ENCODE peak calls at places on chromosomes 16 and 17, in seven cellular contexts. R, Z, Q, H, N, S and D are unnamed samples.

GRCh38 chr17:77153487-77153886 is 12.7 kb downstream of the SEC14L1 start:
- DNase-seq in R (no peak), H (no peak), N (no peak), Z (no peak), S (no peak), Q (no peak), D (no peak)

GRCh38 chr16:80085606-80086005 is 455.2 kb upstream of the DYNLRB2 start:
- DNase-seq in R (no peak), N (no peak), H (no peak), Q (no peak), S (no peak), Z (no peak), D (no peak)

GRCh38 chr16:69326172-69326873 is 4.1 kb downstream of the PDF start:
- DNase-seq in R (no peak), S (no peak), Z (no peak), H (no peak), Q (no peak), N (peak; percentile 94), D (no peak)

GRCh38 chr17:42798011-42798382 is 507 bp downstream of the COA3 start:
- DNase-seq in R (no peak), H (no peak), S (no peak), Z (no peak), N (no peak), Q (no peak), D (no peak)

GRCh38 chr16:88378836-88379693 is 3.7 kb upstream of the ZNF469 start:
- DNase-seq in H (no peak), S (no peak), N (no peak), R (no peak), Q (no peak), Z (no peak), D (peak; percentile 18)

GRCh38 chr17:81396722-81397313 is 1.6 kb downstream of the BAHCC1 start:
- DNase-seq in Z (no peak), H (no peak), Q (no peak), S (peak; percentile 85), R (no peak), N (no peak), D (peak; percentile 67)

GRCh38 chr17:60305141-60305540 is 86.8 kb downstream of the USP32 start:
- DNase-seq in R (no peak), S (no peak), N (peak; percentile 39), Z (no peak), H (no peak), Q (peak; percentile 59), D (no peak)

GRCh38 chr16:81738831-81739496 is 40.1 kb upstream of the PLCG2 start:
- DNase-seq in N (no peak), Q (no peak), H (peak; percentile 54), Z (no peak), S (no peak), R (no peak), D (no peak)

GRCh38 chr17:62701706-62702085 is 74.2 kb downstream of the MRC2 start:
- DNase-seq in S (no peak), N (no peak), H (no peak), R (no peak), Z (no peak), Q (no peak), D (no peak)

GRCh38 chr16:70159355-70160348 is 13.9 kb upstream of the CLEC18C start:
- DNase-seq in N (no peak), Q (no peak), Z (no peak), H (no peak), R (no peak), S (no peak), D (peak; percentile 6)

GRCh38 chr16:66810391-66810790 is 9.0 kb upstream of the TERB1 start:
- DNase-seq in Z (no peak), S (no peak), R (no peak), H (no peak), N (no peak), Q (no peak), D (no peak)

GRCh38 chr16:25713785-25714570 is 22.2 kb downstream of the HS3ST4 start:
- DNase-seq in S (no peak), N (no peak), R (no peak), Z (no peak), Q (no peak), H (no peak), D (no peak)

GRCh38 chr16:19162085-19162484 is 6.0 kb upstream of the SYT17 start:
- DNase-seq in H (no peak), S (no peak), R (no peak), N (no peak), Z (no peak), Q (no peak), D (no peak)

GRCh38 chr16:8872967-8873865 is 4.4 kb upstream of the CARHSP1 start:
- DNase-seq in N (peak; percentile 67), S (no peak), R (no peak), Z (no peak), Q (no peak), H (no peak), D (no peak)

GRCh38 chr16:8878523-8878911 is 3.6 kb upstream of the LITAFD start:
- DNase-seq in R (no peak), Z (no peak), H (no peak), N (no peak), S (no peak), Q (no peak), D (no peak)

GRCh38 chr16:8877894-8878522 is 4.1 kb upstream of the LITAFD start:
- DNase-seq in S (no peak), Z (no peak), N (no peak), Q (no peak), H (no peak), R (no peak), D (no peak)

GRCh38 chr16:8872071-8872470 is 3.3 kb upstream of the CARHSP1 start:
- DNase-seq in Z (no peak), Q (no peak), R (no peak), S (no peak), N (no peak), H (no peak), D (no peak)

DNA sequence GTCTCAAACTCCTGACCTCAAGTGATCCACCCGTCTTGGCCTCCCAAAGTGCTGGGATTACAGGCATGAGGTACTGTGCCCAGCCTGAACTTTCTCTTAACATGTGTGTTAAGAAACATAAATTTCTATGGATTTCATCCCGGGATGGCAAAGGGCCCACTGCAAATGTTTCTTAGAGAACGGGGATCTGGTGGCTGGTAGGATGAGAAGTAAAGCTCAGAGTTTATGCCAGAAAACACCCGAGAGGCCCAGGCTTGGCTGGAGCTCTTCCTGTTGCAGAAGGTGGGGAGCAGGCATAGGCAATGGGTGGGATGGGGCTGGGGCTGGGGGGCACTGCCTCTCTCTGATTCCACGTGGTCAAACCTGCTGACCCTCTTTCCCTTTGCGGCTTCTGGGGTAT is 5.6 kb upstream of the CARHSP1 start:
- DNase-seq in Z (no peak), N (no peak), S (no peak), R (no peak), H (no peak), Q (no peak), D (no peak)
- TF ChIP-seq TAF1 in Z (no peak), N (no peak), S (no peak), R (no peak), H (no peak), Q (no peak), D (no peak)

GRCh38 chr17:55962931-55963378 is 190.3 kb upstream of the ANKFN1 start:
- DNase-seq in Q (no peak), R (no peak), N (no peak), Z (no peak), S (no peak), H (no peak), D (no peak)
- TF ChIP-seq TAF1 in Q (no peak), R (no peak), N (no peak), Z (no peak), S (no peak), H (no peak), D (no peak)

DNA sequence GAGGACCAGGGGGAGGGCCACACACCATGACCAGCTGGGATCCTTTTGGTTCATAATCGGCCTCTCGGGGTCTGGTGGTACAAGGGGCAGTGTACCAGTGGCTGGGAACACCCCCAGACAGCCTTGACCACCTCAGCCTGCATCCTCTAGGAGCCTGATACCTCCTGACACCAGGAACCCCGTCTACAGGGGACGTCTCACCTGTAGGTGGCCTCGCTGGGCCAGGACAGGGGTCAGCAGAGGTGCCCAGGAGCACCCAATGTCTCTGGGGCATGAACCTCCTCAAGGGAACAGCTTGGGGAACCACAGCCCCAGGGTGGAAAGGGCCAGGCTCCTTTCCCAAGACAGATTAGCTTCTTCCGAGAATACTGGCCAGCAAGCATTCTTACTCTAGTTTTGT is 2.5 kb upstream of the METRNL start:
- DNase-seq in R (no peak), Q (no peak), N (no peak), S (no peak), H (no peak), Z (no peak), D (peak; percentile 71)
- TF ChIP-seq TAF1 in R (no peak), Q (no peak), N (no peak), S (no peak), H (no peak), Z (no peak), D (no peak)

DNA sequence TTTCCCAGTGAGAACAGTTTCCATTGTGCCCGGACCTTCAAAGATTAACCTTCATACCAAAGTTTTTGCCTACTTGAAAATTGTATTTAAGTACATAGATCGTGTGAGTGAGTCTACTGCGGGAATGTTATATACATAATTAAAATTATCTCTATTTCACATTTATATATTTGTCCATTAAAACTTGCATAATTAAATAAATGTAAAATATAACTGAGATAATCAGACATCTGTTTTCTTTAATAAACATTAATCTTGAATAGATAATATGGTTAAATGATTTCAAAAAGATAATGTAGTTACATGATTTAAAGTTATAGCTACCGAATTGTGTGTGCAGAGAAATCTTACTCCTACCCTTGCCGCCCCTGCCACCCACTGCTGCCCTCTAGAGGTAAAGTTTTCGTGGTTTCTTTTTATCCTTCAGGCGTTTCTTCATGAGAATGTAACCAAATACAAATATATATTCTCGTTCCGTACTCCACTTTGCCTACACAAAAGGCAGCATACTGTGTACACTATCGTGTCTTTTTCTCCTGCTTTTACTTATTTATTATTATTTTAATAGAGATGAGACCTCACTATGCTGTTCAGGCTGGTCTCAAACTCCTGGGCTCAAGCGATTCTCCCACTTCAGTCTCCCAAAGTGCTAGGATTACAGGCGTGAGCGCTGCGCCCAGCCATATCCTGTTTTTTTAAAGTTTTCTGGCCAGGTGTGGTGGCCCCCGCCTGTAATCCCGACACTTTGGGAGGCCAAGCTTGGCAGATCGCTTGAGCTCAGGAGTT is 35.6 kb downstream of the RPA1 start:
- DNase-seq in S (peak; percentile 60), R (peak; percentile 37), Q (no peak), N (peak; percentile 35), Z (peak; percentile 27), H (peak; percentile 49), D (peak; percentile 56)
- TF ChIP-seq TAF1 in S (no peak), R (no peak), Q (no peak), N (no peak), Z (no peak), H (no peak), D (no peak)